ENCODE peak calls at places on chromosome 7, in four cellular contexts. One of them, this sample, is unnamed.

GRCh38 chr7:47335071-47335470 is 246.8 kb downstream of the TNS3 start:
- DNase-seq in HepG2: no peak
- DNase-seq in SK-N-SH: no peak
- DNase-seq in K562: no peak
- DNase-seq in this sample: no peak

GRCh38 chr7:68158686-68159255 is 1162.1 kb downstream of the TYW1 start:
- DNase-seq in HepG2: no peak
- DNase-seq in SK-N-SH: no peak
- DNase-seq in K562: no peak
- DNase-seq in this sample: no peak

GRCh38 chr7:84337386-84337785 is 142.8 kb upstream of the SEMA3A start:
- DNase-seq in HepG2: no peak
- DNase-seq in SK-N-SH: no peak
- DNase-seq in K562: no peak
- DNase-seq in this sample: no peak

GRCh38 chr7:32958046-32959025 is 1.1 kb downstream of the FKBP9 start:
- DNase-seq in HepG2: peak; percentile 8
- DNase-seq in SK-N-SH: no peak
- DNase-seq in K562: no peak
- DNase-seq in this sample: no peak

GRCh38 chr7:138278601-138279000 is 181.5 kb upstream of the TRIM24 start:
- DNase-seq in HepG2: no peak
- DNase-seq in SK-N-SH: no peak
- DNase-seq in K562: no peak
- DNase-seq in this sample: no peak

GRCh38 chr7:31134246-31135188 is 82.4 kb downstream of the ADCYAP1R1 start:
- DNase-seq in HepG2: peak; percentile 58
- DNase-seq in SK-N-SH: peak; percentile 86
- DNase-seq in K562: peak; percentile 73
- DNase-seq in this sample: no peak

GRCh38 chr7:87875151-87876039 is 765 bp downstream of the SLC25A40 start:
- DNase-seq in HepG2: peak; percentile 18
- DNase-seq in SK-N-SH: peak; percentile 86
- DNase-seq in K562: peak; percentile 36
- DNase-seq in this sample: no peak

GRCh38 chr7:27179030-27179429 is 4.9 kb upstream of the HOXA10 start:
- DNase-seq in HepG2: no peak
- DNase-seq in SK-N-SH: no peak
- DNase-seq in K562: no peak
- DNase-seq in this sample: no peak

GRCh38 chr7:13778967-13779366 is 210.5 kb downstream of the ETV1 start:
- DNase-seq in HepG2: no peak
- DNase-seq in SK-N-SH: no peak
- DNase-seq in K562: no peak
- DNase-seq in this sample: no peak

GRCh38 chr7:17916786-17917185 is 23.5 kb downstream of the SNX13 start:
- DNase-seq in HepG2: no peak
- DNase-seq in SK-N-SH: no peak
- DNase-seq in K562: no peak
- DNase-seq in this sample: no peak

GRCh38 chr7:2771274-2771711 is 72.8 kb downstream of the GNA12 start:
- DNase-seq in HepG2: no peak
- DNase-seq in SK-N-SH: no peak
- DNase-seq in K562: peak; percentile 65
- DNase-seq in this sample: no peak

GRCh38 chr7:50362712-50363282 is 58.3 kb downstream of the IKZF1 start:
- DNase-seq in HepG2: no peak
- DNase-seq in SK-N-SH: no peak
- DNase-seq in K562: no peak
- DNase-seq in this sample: no peak

GRCh38 chr7:105055621-105056020 is 41.6 kb downstream of the KMT2E start:
- DNase-seq in HepG2: no peak
- DNase-seq in SK-N-SH: no peak
- DNase-seq in K562: no peak
- DNase-seq in this sample: no peak

GRCh38 chr7:20862554-20862953 is 75.9 kb upstream of the SP8 start:
- DNase-seq in HepG2: no peak
- DNase-seq in SK-N-SH: no peak
- DNase-seq in K562: no peak
- DNase-seq in this sample: no peak

GRCh38 chr7:142571581-142571980 is 177.7 kb upstream of the PRSS1 start:
- DNase-seq in HepG2: no peak
- DNase-seq in SK-N-SH: no peak
- DNase-seq in K562: no peak
- DNase-seq in this sample: no peak

GRCh38 chr7:142626420-142627035 is 122.7 kb upstream of the PRSS1 start:
- DNase-seq in HepG2: peak; percentile 25
- DNase-seq in SK-N-SH: peak; percentile 52
- DNase-seq in K562: peak; percentile 65
- DNase-seq in this sample: no peak

GRCh38 chr7:144834516-144835165 is 1.2 kb downstream of the TPK1 start:
- DNase-seq in HepG2: no peak
- DNase-seq in SK-N-SH: peak; percentile 39
- DNase-seq in K562: peak; percentile 24
- DNase-seq in this sample: peak; percentile 23

GRCh38 chr7:120799147-120799546 is 58.8 kb downstream of the TSPAN12 start:
- DNase-seq in HepG2: no peak
- DNase-seq in SK-N-SH: no peak
- DNase-seq in K562: no peak
- DNase-seq in this sample: no peak

GRCh38 chr7:27098493-27099223 is 2.9 kb upstream of the HOXA1 start:
- DNase-seq in HepG2: no peak
- DNase-seq in SK-N-SH: no peak
- DNase-seq in K562: no peak
- DNase-seq in this sample: no peak

GRCh38 chr7:36147361-36147760 is 5.7 kb upstream of the EEPD1 start:
- DNase-seq in HepG2: no peak
- DNase-seq in SK-N-SH: no peak
- DNase-seq in K562: no peak
- DNase-seq in this sample: no peak

GRCh38 chr7:42096262-42096661 is 140.7 kb downstream of the GLI3 start:
- DNase-seq in HepG2: no peak
- DNase-seq in SK-N-SH: no peak
- DNase-seq in K562: no peak
- DNase-seq in this sample: no peak

GRCh38 chr7:16891338-16891737 is 9.6 kb upstream of the AGR3 start:
- DNase-seq in HepG2: peak; percentile 63
- DNase-seq in SK-N-SH: no peak
- DNase-seq in K562: no peak
- DNase-seq in this sample: peak; percentile 1
- TF ChIP-seq TAF1 in HepG2: no peak
- TF ChIP-seq TAF1 in SK-N-SH: no peak
- TF ChIP-seq TAF1 in K562: no peak
- TF ChIP-seq TAF1 in this sample: no peak

GRCh38 chr7:150939052-150939810 is 38.9 kb downstream of the KCNH2 start:
- DNase-seq in HepG2: no peak
- DNase-seq in SK-N-SH: peak; percentile 47
- DNase-seq in K562: no peak
- DNase-seq in this sample: no peak

GRCh38 chr7:150936018-150936417 is 42.1 kb downstream of the KCNH2 start:
- DNase-seq in HepG2: no peak
- DNase-seq in SK-N-SH: no peak
- DNase-seq in K562: no peak
- DNase-seq in this sample: no peak

GRCh38 chr7:150938566-150938965 is 39.6 kb downstream of the KCNH2 start:
- DNase-seq in HepG2: no peak
- DNase-seq in SK-N-SH: peak; percentile 56
- DNase-seq in K562: no peak
- DNase-seq in this sample: no peak

GRCh38 chr7:150940446-150941102 is 37.5 kb downstream of the KCNH2 start:
- DNase-seq in HepG2: no peak
- DNase-seq in SK-N-SH: no peak
- DNase-seq in K562: no peak
- DNase-seq in this sample: no peak

GRCh38 chr7:150937848-150938561 is 40.1 kb downstream of the KCNH2 start:
- DNase-seq in HepG2: no peak
- DNase-seq in SK-N-SH: peak; percentile 41
- DNase-seq in K562: no peak
- DNase-seq in this sample: no peak
- TF ChIP-seq FOXM1 in HepG2: no peak
- TF ChIP-seq FOXM1 in SK-N-SH: no peak
- TF ChIP-seq FOXM1 in K562: peak; percentile 49
- TF ChIP-seq FOXM1 in this sample: no peak

DNA sequence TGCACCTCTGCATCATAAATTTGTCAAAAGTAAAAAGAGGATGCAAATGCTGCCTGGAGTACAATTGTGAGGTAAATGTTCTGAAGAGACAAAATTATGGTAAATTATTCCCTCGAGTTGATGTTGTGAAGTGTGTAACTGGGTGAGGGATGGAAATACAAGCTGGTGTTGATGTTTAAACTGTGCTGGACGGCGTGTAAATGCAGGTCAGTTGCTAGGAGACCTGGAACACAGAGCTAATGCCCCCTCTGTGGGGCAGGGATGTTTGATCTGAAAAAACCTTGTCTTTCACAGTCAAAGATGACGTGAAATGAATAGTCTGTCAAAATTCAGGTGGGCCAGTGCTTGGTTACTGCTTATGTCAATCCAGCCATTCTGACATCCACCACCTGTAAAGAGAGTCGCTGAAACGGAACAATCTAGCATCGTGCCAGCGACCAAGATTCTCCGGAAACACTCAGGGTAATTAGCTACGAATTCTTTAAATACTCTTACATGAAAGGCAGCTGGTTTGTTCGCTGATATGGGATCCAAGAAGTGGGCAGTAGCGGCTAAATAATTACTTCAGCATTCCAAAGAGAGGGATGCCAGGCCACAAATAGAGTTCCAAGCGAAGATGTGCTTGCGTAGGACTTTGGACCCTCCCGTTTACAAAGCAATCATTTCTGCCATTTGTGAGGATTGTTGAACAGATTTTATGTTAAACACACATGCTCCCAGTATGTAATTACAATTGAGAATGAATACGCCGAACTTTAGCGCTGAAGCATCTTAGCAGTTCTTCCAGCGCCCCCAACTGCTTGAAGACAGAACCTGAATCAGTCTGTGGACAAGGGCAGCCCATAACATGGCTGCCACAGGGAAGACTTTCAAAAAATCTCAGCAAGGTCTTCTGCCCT is 7.4 kb upstream of the ASB4 start:
- DNase-seq in HepG2: peak; percentile 77
- DNase-seq in SK-N-SH: no peak
- DNase-seq in K562: peak; percentile 19
- DNase-seq in this sample: no peak
- TF ChIP-seq TAF1 in HepG2: no peak
- TF ChIP-seq TAF1 in SK-N-SH: no peak
- TF ChIP-seq TAF1 in K562: no peak
- TF ChIP-seq TAF1 in this sample: no peak

DNA sequence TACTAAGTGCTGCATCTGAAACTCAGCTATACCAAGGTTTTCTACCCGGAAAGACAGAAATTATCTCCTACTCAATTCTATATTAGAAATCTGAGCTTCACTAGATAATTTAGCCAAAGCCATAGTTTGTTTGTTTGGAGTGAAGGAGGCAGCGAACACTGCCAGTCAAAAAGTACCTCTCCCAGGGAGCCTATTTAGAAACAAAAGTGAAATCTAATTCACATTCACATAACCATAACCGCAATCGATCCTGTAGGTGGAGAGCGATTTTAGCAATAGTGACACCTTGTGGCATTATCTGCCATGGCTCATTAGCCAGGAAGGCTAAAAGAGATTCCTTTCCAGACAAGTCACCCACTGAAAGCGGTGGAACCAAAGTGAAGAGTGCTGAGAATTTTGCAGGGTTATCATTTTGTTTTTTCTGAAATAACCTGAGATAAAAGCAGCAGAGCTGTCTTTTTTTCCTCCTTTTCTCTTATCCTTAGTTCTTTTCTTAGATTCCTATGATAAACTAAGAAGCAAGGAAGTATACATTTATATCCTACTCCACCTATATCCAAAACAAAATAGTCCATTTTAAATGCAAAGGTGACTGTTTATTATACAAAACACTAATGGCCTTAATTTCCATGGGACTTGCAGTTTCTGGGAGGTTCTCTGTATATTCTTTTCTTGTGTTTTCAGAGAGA is 83.7 kb upstream of the BET1 start:
- DNase-seq in HepG2: peak; percentile 48
- DNase-seq in SK-N-SH: peak; percentile 66
- DNase-seq in K562: peak; percentile 51
- DNase-seq in this sample: peak; percentile 66
- TF ChIP-seq FOXM1 in HepG2: no peak
- TF ChIP-seq FOXM1 in SK-N-SH: peak; percentile 37
- TF ChIP-seq FOXM1 in K562: no peak
- TF ChIP-seq FOXM1 in this sample: peak; percentile 32

GRCh38 chr7:113460067-113460466 is 341.7 kb upstream of the SMIM30 start:
- DNase-seq in HepG2: no peak
- DNase-seq in SK-N-SH: no peak
- DNase-seq in K562: no peak
- DNase-seq in this sample: no peak

GRCh38 chr7:113452245-113452644 is 333.9 kb upstream of the SMIM30 start:
- DNase-seq in HepG2: no peak
- DNase-seq in SK-N-SH: no peak
- DNase-seq in K562: no peak
- DNase-seq in this sample: no peak

DNA sequence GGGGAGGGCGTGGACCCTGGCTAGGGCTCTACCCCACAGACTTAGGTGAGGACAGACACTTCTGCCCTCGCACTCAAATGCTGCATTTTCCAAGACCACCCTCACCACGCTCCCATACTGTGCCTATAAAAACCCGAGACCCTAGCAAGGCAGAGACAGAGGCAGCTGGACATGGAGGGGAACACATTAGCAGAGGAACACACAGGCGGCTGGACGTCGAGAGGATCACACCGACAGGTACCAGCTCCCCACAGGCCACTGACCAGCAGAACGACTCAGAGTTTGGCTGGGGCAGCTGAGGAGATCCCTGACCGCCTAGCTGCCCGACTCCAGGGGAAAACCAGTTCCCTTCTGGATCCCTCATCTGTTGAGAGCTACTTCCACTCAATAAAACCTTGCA is 338.2 kb upstream of the SMIM30 start:
- DNase-seq in HepG2: no peak
- DNase-seq in SK-N-SH: no peak
- DNase-seq in K562: no peak
- DNase-seq in this sample: no peak
- TF ChIP-seq TAF1 in HepG2: no peak
- TF ChIP-seq TAF1 in SK-N-SH: no peak
- TF ChIP-seq TAF1 in K562: no peak
- TF ChIP-seq TAF1 in this sample: no peak

GRCh38 chr7:432256-432655 is 87.4 kb downstream of the PDGFA start:
- DNase-seq in HepG2: no peak
- DNase-seq in SK-N-SH: no peak
- DNase-seq in K562: no peak
- DNase-seq in this sample: no peak

GRCh38 chr7:433558-433957 is 86.1 kb downstream of the PDGFA start:
- DNase-seq in HepG2: no peak
- DNase-seq in SK-N-SH: no peak
- DNase-seq in K562: no peak
- DNase-seq in this sample: no peak

GRCh38 chr7:431041-431440 is 88.6 kb downstream of the PDGFA start:
- DNase-seq in HepG2: no peak
- DNase-seq in SK-N-SH: no peak
- DNase-seq in K562: no peak
- DNase-seq in this sample: no peak

GRCh38 chr7:431658-432111 is 88.0 kb downstream of the PDGFA start:
- DNase-seq in HepG2: no peak
- DNase-seq in SK-N-SH: no peak
- DNase-seq in K562: no peak
- DNase-seq in this sample: no peak

GRCh38 chr7:432933-433332 is 86.7 kb downstream of the PDGFA start:
- DNase-seq in HepG2: no peak
- DNase-seq in SK-N-SH: no peak
- DNase-seq in K562: no peak
- DNase-seq in this sample: no peak
- TF ChIP-seq FOXM1 in HepG2: no peak
- TF ChIP-seq FOXM1 in SK-N-SH: no peak
- TF ChIP-seq FOXM1 in K562: no peak
- TF ChIP-seq FOXM1 in this sample: no peak